ENCODE peak calls at places on chromosomes 7 and 10, in four cellular contexts. H, N, S and M are unnamed samples.

GRCh38 chr7:79770970-79771369 is 317.5 kb upstream of the MAGI2 start:
- DNase-seq in H (no peak), N (no peak), S (no peak), M (no peak)

GRCh38 chr10:37965006-37965405 is 11.4 kb downstream of the ZNF25 start:
- DNase-seq in H (no peak), N (no peak), S (no peak), M (no peak)

GRCh38 chr7:30163231-30163894 is 28.6 kb downstream of the MTURN start:
- DNase-seq in N (peak; percentile 67), H (no peak), S (no peak), M (no peak)

GRCh38 chr10:96043895-96044580 is 655 bp downstream of the CCNJ start:
- DNase-seq in S (peak; percentile 71), H (no peak), N (peak; percentile 57), M (peak; percentile 45)

GRCh38 chr7:7203813-7204575 is 21.6 kb downstream of the C1GALT1 start:
- DNase-seq in N (no peak), H (no peak), S (no peak), M (no peak)

GRCh38 chr7:47180268-47180826 is 401.6 kb downstream of the TNS3 start:
- DNase-seq in H (no peak), N (peak; percentile 70), S (peak; percentile 68), M (peak; percentile 72)

GRCh38 chr10:79394631-79395030 is 47.4 kb downstream of the PPIF start:
- DNase-seq in H (no peak), S (no peak), N (no peak), M (no peak)

GRCh38 chr7:5661941-5662340 is 119.5 kb downstream of the RNF216 start:
- DNase-seq in S (no peak), H (no peak), N (no peak), M (no peak)

GRCh38 chr7:104299323-104299722 is 29.1 kb upstream of the LHFPL3 start:
- DNase-seq in S (no peak), N (no peak), H (no peak), M (no peak)

GRCh38 chr7:26620352-26620751 is 244.0 kb downstream of the SKAP2 start:
- DNase-seq in H (no peak), N (peak; percentile 75), S (peak; percentile 74), M (no peak)

GRCh38 chr7:17301491-17302101 is 3.1 kb downstream of the AHR start:
- DNase-seq in N (peak; percentile 37), S (no peak), H (no peak), M (peak; percentile 43)

GRCh38 chr7:157361537-157361936 is 24.7 kb downstream of the DNAJB6 start:
- DNase-seq in S (no peak), H (no peak), N (no peak), M (no peak)

GRCh38 chr10:43348511-43349312 is 22.7 kb upstream of the FXYD4 start:
- DNase-seq in N (peak; percentile 92), S (peak; percentile 91), H (peak; percentile 36), M (peak; percentile 68)

GRCh38 chr10:47243791-47244190 is 56.2 kb upstream of the GDF10 start:
- DNase-seq in H (no peak), N (no peak), S (no peak), M (no peak)

GRCh38 chr10:121598261-121599249 is at the start of gene FGFR2:
- DNase-seq in N (peak; percentile 68), S (peak; percentile 90), H (no peak), M (no peak)

GRCh38 chr7:6164491-6164890 is 107.9 kb downstream of the CYTH3 start:
- DNase-seq in S (peak; percentile 73), N (peak; percentile 14), H (no peak), M (no peak)

GRCh38 chr7:2490306-2490705 is 14.1 kb upstream of the GRIFIN start:
- DNase-seq in S (no peak), H (no peak), N (no peak), M (no peak)

GRCh38 chr7:9516672-9517071 is 1083.3 kb downstream of the NXPH1 start:
- DNase-seq in H (no peak), S (no peak), N (no peak), M (no peak)

GRCh38 chr7:102291916-102292267 is 5.2 kb downstream of the SH2B2 start:
- DNase-seq in H (no peak), S (no peak), N (no peak), M (no peak)

GRCh38 chr10:79405221-79405994 is 40.0 kb downstream of the ZCCHC24 start:
- DNase-seq in N (no peak), S (no peak), H (no peak), M (no peak)

GRCh38 chr10:32326680-32327363 is 20.1 kb downstream of the EPC1 start:
- DNase-seq in H (no peak), S (no peak), N (no peak), M (no peak)

GRCh38 chr10:87842220-87842641 is 21.1 kb downstream of the KLLN start:
- DNase-seq in H (no peak), N (no peak), S (no peak), M (peak; percentile 48)

GRCh38 chr7:99137418-99138180 is 6.3 kb downstream of the SMURF1 start:
- DNase-seq in H (no peak), S (no peak), N (no peak), M (peak; percentile 90)

GRCh38 chr10:75984067-75984466 is 552.6 kb downstream of the LRMDA start:
- DNase-seq in N (no peak), H (no peak), S (no peak), M (no peak)

GRCh38 chr10:86292462-86293322 is 73.9 kb downstream of the GRID1 start:
- DNase-seq in H (no peak), S (peak; percentile 48), N (no peak), M (no peak)

GRCh38 chr10:78543749-78544446 is 510.2 kb downstream of the RPS24 start:
- DNase-seq in H (no peak), N (no peak), S (no peak), M (peak; percentile 94)

GRCh38 chr10:95395947-95396449 is 105.2 kb upstream of the PDLIM1 start:
- DNase-seq in H (no peak), S (no peak), N (no peak), M (no peak)

GRCh38 chr7:150961510-150962284 is 16.4 kb downstream of the KCNH2 start:
- DNase-seq in H (no peak), N (peak; percentile 92), S (no peak), M (peak; percentile 47)

GRCh38 chr7:150964593-150965111 is 13.5 kb downstream of the KCNH2 start:
- DNase-seq in H (no peak), N (peak; percentile 91), S (no peak), M (no peak)

GRCh38 chr7:150962285-150962742 is 15.8 kb downstream of the KCNH2 start:
- DNase-seq in S (no peak), H (no peak), N (no peak), M (no peak)

GRCh38 chr7:150963707-150964559 is 14.2 kb downstream of the KCNH2 start:
- DNase-seq in S (no peak), H (no peak), N (peak; percentile 75), M (no peak)

DNA sequence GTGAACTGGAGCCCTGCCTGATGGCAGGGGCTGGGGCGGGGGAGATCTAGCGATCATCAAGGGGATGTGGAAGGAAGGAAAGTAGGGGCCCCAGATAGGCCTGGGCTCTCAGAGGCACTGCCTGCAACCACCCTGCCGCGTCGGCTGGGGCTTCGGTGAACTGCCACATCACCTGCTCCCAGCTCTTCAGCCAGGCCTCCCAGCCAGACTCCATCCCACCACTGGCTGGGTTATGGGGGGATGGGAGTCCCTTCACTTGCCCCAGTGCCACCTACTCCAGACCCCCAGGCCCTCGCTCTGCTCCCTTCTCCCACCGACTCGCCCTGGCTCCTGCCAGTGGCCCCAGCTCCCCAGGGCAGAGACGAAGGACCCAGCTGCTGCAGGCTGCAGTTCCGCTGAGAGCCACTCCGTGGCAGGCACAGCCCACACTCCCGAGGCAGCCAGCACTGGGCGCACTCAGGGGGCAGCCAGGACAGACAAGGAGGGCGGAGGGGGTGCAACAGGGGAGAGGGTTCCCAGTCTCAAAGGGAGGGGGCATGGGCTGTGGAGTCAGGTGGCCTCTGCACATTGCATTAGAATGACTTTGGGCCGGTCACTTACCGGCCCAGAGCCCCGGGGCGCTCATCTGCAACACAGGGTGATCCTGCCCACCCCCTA is 15.2 kb downstream of the KCNH2 start:
- DNase-seq in S (peak; percentile 83), N (peak; percentile 90), H (no peak), M (peak; percentile 37)
- TF ChIP-seq CHD1 in S (no peak), N (no peak), H (no peak), M (no peak)

GRCh38 chr7:44849277-44850210 is 1.7 kb upstream of the H2AZ2 start:
- DNase-seq in S (no peak), H (no peak), N (peak; percentile 21), M (peak; percentile 66)
- TF ChIP-seq CHD1 in S (no peak), H (no peak), N (no peak), M (no peak)

DNA sequence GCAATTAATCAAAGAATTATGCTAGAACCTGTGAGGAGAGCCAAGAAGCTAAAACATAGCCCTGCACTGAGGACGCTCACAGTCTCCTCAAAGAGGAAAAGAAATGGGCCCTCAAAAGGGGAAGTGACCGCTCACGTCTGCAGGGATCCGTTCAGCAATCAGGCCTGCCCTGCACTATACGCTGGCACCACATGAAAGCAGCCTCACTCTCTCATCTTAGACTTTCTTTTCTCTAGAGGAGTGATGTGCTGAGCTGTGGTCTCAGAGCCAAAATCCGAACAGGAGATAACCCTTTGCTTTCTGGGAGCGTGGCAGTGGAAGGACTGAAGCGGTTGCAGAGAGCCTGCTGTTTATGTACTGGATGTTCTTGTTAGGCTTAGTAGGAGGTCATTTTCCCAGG is 6.3 kb upstream of the IL2RA start:
- DNase-seq in H (no peak), S (no peak), N (no peak), M (no peak)
- TF ChIP-seq CHD1 in H (no peak), S (no peak), N (no peak), M (no peak)

GRCh38 chr7:924541-925231 is 29.8 kb downstream of the ADAP1 start:
- DNase-seq in H (no peak), N (no peak), S (no peak), M (peak; percentile 12)

GRCh38 chr7:925601-926000 is 28.9 kb downstream of the ADAP1 start:
- DNase-seq in H (no peak), S (peak; percentile 44), N (no peak), M (no peak)

GRCh38 chr7:929311-929711 is 25.2 kb downstream of the ADAP1 start:
- DNase-seq in H (no peak), S (no peak), N (no peak), M (no peak)

GRCh38 chr7:927031-927671 is 27.3 kb downstream of the ADAP1 start:
- DNase-seq in S (peak; percentile 46), N (no peak), H (no peak), M (no peak)

DNA sequence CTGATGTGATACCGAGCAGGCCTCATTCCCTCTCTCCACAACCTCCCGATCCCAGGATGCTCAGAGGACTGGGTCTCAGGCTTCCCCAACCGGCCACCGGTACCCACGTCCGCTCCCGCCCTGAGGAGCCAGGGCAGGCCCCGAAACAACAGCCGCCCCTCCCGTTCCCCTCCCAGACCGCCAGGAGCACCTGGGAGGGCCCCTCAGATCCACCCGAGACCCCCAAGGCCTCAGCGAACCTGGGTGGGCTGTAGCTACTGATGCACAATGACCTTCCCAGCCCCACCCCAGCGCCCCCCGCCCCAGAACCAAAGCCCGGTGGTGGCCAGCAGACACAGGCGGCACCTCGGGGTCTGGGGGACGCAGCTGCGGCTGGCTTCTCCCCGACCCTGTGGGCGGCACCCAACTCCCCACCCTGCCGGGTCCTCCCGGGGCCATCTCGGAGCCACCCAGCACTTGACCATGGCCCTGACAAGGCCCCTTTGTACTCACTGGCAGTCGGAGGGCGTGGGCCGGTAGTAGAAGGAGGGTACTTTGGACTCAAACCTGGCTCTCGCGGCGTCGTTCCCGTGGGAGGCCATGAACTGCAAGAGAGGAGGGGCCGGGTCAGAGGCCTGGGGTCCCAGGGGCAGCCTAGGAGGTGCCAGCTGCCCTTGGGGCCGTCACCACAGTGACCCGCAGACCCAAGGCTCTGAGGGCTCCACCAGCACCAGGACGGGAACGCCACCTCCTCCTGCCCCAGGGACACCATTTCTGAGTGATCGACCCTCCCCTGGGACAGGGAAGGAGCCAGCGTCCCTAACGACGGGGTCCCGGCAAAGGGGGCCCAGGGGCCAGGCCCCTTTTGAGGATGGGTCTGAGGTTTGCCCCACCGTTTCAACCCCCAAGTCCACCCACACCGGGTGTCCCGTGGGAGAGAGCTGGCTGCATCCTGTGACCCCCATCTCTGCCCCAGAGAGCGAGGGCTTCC is 28.1 kb downstream of the ADAP1 start:
- DNase-seq in N (no peak), H (no peak), S (peak; percentile 45), M (no peak)
- TF ChIP-seq CHD1 in N (no peak), H (no peak), S (no peak), M (no peak)